ENCODE peak calls at places on chromosomes 11 and 22, in six cellular contexts. E, F, L, W, C and U are unnamed samples. For H3K4me1, the result is how much of the 10 kb centered on the place peaks cover.

GRCh38 chr11:87779276-87780067 is 395.8 kb downstream of the RAB38 start:
- DNase-seq in C (no peak), W (no peak), L (no peak), F (no peak), E (no peak), U (peak)

GRCh38 chr11:114147389-114148382 is 88.2 kb downstream of the ZBTB16 start:
- DNase-seq in F (no peak), E (no peak), C (no peak), W (no peak), L (no peak), U (peak)

GRCh38 chr11:101327908-101328307 is 198.3 kb upstream of the PGR start:
- DNase-seq in W (no peak), C (no peak), E (no peak), L (no peak), F (no peak), U (no peak)

GRCh38 chr11:9693801-9694553 is 30.1 kb downstream of the SWAP70 start:
- DNase-seq in W (no peak), L (no peak), F (no peak), E (no peak), C (no peak), U (no peak)

GRCh38 chr11:134063096-134063495 is 5.8 kb upstream of the JAM3 start:
- DNase-seq in L (no peak), F (no peak), W (no peak), E (no peak), C (no peak), U (no peak)

GRCh38 chr11:120303004-120303637 is 22.0 kb upstream of the TLCD5 start:
- DNase-seq in L (no peak), F (peak), E (peak), C (peak), W (peak), U (peak)

GRCh38 chr22:29016067-29016938 is 45.3 kb downstream of the C22orf31 start:
- DNase-seq in E (no peak), L (no peak), C (no peak), W (no peak), F (no peak), U (no peak)

GRCh38 chr22:50548913-50549790 is 3.5 kb downstream of the KLHDC7B start:
- DNase-seq in F (no peak), E (no peak), L (no peak), C (no peak), W (no peak), U (no peak)

GRCh38 chr11:72223615-72224586 is 666 bp upstream of the INPPL1 start:
- DNase-seq in L (peak), F (peak), C (peak), E (peak), W (peak), U (peak)

GRCh38 chr11:132402056-132402684 is 1031.8 kb downstream of the NTM start:
- DNase-seq in W (peak), C (no peak), F (no peak), L (no peak), E (peak), U (peak)

GRCh38 chr11:108278546-108278945 is 55.7 kb downstream of the ATM start:
- DNase-seq in C (peak), L (no peak), E (no peak), W (no peak), F (no peak), U (no peak)

GRCh38 chr22:28349114-28349513 is 330.5 kb downstream of the TTC28 start:
- DNase-seq in L (no peak), W (no peak), E (no peak), C (no peak), F (no peak), U (no peak)

GRCh38 chr11:71474771-71475483 is 21.9 kb downstream of the NADSYN1 start:
- DNase-seq in W (no peak), C (no peak), L (no peak), E (no peak), F (no peak), U (no peak)

GRCh38 chr11:78699606-78700005 is 124.9 kb upstream of the NARS2 start:
- DNase-seq in L (no peak), E (no peak), W (no peak), F (no peak), C (no peak), U (no peak)

GRCh38 chr11:2825886-2826678 is 59.5 kb downstream of the CDKN1C start:
- DNase-seq in E (peak), F (peak), C (peak), L (peak), W (no peak), U (peak)

GRCh38 chr11:126340960-126341709 is 14.4 kb upstream of the ST3GAL4 start:
- DNase-seq in L (no peak), W (no peak), E (no peak), C (no peak), F (no peak), U (no peak)

GRCh38 chr11:126339073-126339865 is 16.2 kb upstream of the ST3GAL4 start:
- DNase-seq in W (no peak), F (no peak), L (peak), E (no peak), C (no peak), U (no peak)

GRCh38 chr11:126338346-126339055 is 17.0 kb upstream of the ST3GAL4 start:
- DNase-seq in F (no peak), L (peak), C (peak), W (no peak), E (no peak), U (no peak)

GRCh38 chr11:126341760-126342161 is 13.7 kb upstream of the ST3GAL4 start:
- DNase-seq in W (no peak), F (no peak), C (no peak), L (no peak), E (peak), U (peak)

DNA sequence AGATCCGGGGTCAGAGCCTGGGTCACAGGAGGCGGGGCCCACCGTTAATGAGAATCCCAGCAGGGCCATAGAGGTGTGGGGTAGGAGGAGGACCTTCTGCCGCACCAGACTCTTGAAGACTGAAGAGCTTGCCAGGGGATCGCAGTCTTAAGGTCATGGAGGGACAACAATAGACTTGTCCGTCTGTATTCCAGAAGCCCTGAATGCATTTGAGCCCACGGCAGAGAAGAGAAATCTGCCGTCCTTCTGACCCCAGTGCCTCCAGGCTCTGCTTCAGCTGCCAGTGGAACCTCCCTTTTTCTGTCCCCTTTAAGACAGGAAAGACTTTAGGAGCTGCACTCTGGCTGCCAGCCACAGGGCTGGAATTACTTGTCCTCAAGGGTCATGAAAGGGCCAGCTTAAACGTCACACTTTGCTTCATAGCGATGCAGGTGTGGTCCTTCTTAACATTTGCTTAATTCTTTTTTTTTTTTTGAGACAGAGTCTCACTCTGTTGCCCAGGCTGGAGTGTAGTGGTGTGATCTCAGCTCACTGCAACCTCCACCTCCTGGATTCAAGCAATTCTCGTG is 15.5 kb upstream of the ST3GAL4 start:
- DNase-seq in L (peak), C (no peak), F (peak), E (peak), W (no peak), U (peak)
- H3K27ac ChIP-seq in L (peak), C (no peak), F (peak), E (no peak), W (no peak), U (no peak)

DNA sequence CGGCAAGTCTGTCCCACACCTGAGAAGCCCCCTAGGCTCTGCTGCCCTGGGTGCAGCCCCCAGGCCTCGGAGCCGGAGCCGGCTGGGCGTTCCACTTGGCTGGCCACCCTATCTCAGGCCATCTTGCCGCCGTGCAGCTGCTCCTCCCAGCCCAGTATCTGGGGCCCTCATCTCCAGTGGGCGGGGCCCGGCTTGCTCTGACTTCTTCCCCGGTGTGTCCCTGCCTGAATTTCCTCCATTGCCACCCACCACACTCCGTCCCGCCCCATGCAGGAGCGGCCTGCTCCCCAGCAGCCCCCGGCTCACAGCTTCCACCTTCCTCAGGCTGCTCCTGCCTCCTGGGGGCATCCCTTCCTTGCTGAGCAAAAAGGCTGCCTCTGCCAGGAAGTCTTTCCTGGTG is 46.6 kb downstream of the WNT7B start:
- DNase-seq in W (no peak), F (no peak), L (no peak), C (no peak), E (no peak), U (no peak)
- H3K4me1 ChIP-seq in W (under half), F (under half), L (under half), C (under half), E (under half), U (under half)

GRCh38 chr11:35214792-35215193 is 75.8 kb downstream of the CD44 start:
- DNase-seq in E (peak), W (no peak), C (no peak), F (peak), L (no peak), U (peak)

GRCh38 chr11:35211952-35212351 is 73.0 kb downstream of the CD44 start:
- DNase-seq in C (no peak), E (no peak), L (no peak), W (no peak), F (no peak), U (peak)

GRCh38 chr11:35216962-35217667 is 78.1 kb downstream of the CD44 start:
- DNase-seq in E (no peak), L (no peak), W (peak), C (no peak), F (no peak), U (peak)

GRCh38 chr11:35215945-35216344 is 77.0 kb downstream of the CD44 start:
- DNase-seq in L (no peak), E (no peak), W (no peak), F (no peak), C (no peak), U (peak)

DNA sequence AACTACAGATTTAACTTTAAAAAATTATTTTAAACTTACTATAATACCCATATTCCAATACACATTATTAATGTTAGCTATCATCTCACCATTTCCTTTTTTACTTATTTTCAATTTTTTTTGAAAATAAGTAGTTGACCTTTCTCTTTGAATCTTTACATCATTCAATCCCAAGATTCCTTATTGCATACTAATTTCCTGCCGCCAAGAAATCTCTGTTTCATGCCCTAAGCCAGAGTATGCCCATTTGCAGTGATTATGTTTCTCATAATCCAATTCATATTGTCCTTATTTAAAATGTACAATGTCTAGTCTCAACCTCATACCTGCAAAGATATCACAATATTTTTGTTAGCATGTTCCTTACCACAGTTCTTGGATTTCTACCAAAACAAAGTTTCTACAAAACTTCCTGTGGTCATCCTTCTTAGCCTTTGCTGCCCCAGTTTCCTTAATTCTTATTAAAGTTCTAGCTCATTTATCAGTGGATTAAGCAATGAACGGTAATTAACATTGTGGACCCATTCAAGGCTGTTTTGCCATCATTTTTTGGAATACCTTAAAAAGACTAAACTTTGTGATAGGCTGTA is 75.3 kb downstream of the CD44 start:
- DNase-seq in W (no peak), L (no peak), C (no peak), E (no peak), F (no peak), U (peak)
- H3K27ac ChIP-seq in W (peak), L (peak), C (no peak), E (peak), F (no peak), U (peak)

GRCh38 chr11:126434950-126435335 is 79.5 kb downstream of the ST3GAL4 start:
- DNase-seq in W (no peak), E (no peak), F (no peak), C (no peak), L (no peak), U (no peak)
- H3K4me1 ChIP-seq in W (under half), E (under half), F (under half), C (under half), L (under half), U (under half)

GRCh38 chr11:10751581-10751940 is 515 bp downstream of the CTR9 start:
- DNase-seq in C (peak), L (no peak), E (no peak), W (no peak), F (no peak), U (peak)
- H3K27ac ChIP-seq in C (peak), L (peak), E (peak), W (peak), F (peak), U (peak)